ENCODE peak calls at places on chromosomes 2 and 18, in nine cellular contexts. H, W, K, Q, B, S, E, X and I are unnamed samples.
A peak's percentile ranks its signal among the peaks of the same experiment; 100 is the strongest.

GRCh38 chr2:180656455-180656847 is 324.0 kb upstream of the UBE2E3 start:
- DNase-seq in W (peak; percentile 86), B (peak; percentile 86), H (peak; percentile 91), K (no peak), Q (no peak), E (no peak), S (no peak), X (no peak), I (peak; percentile 73)

GRCh38 chr2:136637402-136637801 is 127.9 kb upstream of the THSD7B start:
- DNase-seq in W (no peak), X (no peak), E (no peak), H (no peak), Q (no peak), K (no peak), S (no peak), B (no peak), I (no peak)

GRCh38 chr2:9753665-9754531 is 89.4 kb upstream of the TAF1B start:
- DNase-seq in Q (no peak), X (no peak), E (no peak), B (no peak), W (no peak), S (no peak), K (no peak), H (peak; percentile 61), I (peak; percentile 31)

GRCh38 chr18:79251021-79251420 is 144.7 kb upstream of the NFATC1 start:
- DNase-seq in K (no peak), E (no peak), Q (no peak), B (no peak), W (no peak), X (no peak), S (no peak), H (no peak), I (no peak)

GRCh38 chr2:160574472-160575140 is 81.0 kb upstream of the RBMS1 start:
- DNase-seq in H (peak; percentile 78), B (peak; percentile 87), W (peak; percentile 88), S (no peak), E (no peak), K (no peak), Q (peak; percentile 56), X (no peak), I (peak; percentile 80)

GRCh38 chr2:58434692-58435091 is 193.6 kb upstream of the FANCL start:
- DNase-seq in E (no peak), X (no peak), K (no peak), W (no peak), H (no peak), Q (no peak), S (no peak), B (no peak), I (no peak)

GRCh38 chr2:113274427-113274826 is 4.3 kb downstream of the PAX8 start:
- DNase-seq in Q (no peak), H (no peak), B (no peak), X (no peak), E (no peak), K (no peak), S (no peak), W (no peak), I (no peak)

GRCh38 chr2:191295088-191295487 is 49.9 kb downstream of the MYO1B start:
- DNase-seq in K (no peak), E (no peak), W (no peak), S (no peak), X (no peak), B (no peak), H (no peak), Q (no peak), I (no peak)

GRCh38 chr2:172299741-172300140 is 127.6 kb upstream of the ITGA6 start:
- DNase-seq in Q (peak; percentile 77), E (no peak), X (no peak), H (peak; percentile 83), K (no peak), B (peak; percentile 91), W (peak; percentile 73), S (no peak), I (peak; percentile 72)

GRCh38 chr2:172640389-172640788 is 84.5 kb downstream of the PDK1 start:
- DNase-seq in S (no peak), X (no peak), B (peak; percentile 65), K (no peak), W (no peak), H (peak; percentile 45), E (no peak), Q (peak; percentile 69), I (peak; percentile 11)

DNA sequence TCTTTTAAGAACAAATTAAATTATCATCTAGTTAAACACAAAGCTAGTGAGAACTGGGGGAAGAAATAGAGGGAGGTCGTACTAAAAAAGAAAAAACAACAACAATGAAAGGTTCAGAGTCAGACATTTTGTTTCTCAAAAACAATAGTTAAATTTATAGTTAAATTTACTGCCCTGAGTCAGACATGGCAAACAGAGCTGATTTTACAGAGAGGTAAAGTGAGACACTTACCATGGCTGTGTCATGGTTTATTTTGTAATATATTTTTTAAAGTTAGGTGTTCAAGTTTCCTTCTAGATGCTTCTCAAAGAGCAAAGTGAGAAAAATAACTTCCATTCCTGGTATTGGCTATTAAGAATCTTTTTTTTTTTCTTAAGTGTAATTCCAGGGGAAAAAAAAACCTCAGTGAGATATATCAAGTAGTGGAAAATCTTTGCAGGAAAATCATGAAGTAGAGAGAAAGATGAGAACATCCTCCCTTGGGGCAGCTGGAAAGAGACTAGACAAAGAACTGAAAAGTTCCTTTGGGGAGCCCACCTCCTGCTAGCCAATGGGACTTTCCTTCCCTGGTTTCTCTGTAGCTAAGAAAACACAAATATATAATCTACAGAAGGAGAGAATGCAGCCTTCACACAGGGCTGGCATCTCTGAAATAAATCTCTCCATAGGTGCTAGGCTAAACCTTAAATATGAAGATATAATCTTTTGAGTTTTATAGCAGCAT is 12.3 kb downstream of the KLF7 start:
- DNase-seq in E (no peak), X (no peak), W (no peak), H (peak; percentile 55), K (no peak), S (no peak), Q (no peak), B (no peak), I (no peak)
- H3K4me2 ChIP-seq in E (no peak overlapping the region), X (peak overlapping the region; percentile 72), W (peak overlapping the region; percentile 45), H (peak overlapping the region; percentile 71), K (no peak overlapping the region), S (peak overlapping the region; percentile 39), Q (peak overlapping the region; percentile 2), B (no peak overlapping the region), I (no peak overlapping the region)

GRCh38 chr2:46328316-46328715 is 31.1 kb downstream of the EPAS1 start:
- DNase-seq in K (no peak), Q (no peak), B (no peak), H (no peak), X (no peak), E (no peak), W (no peak), S (no peak), I (no peak)
- H3K4me1 ChIP-seq in K (no peaks in the 10 kb centered on the region), Q (peaks cover 47% of the 10 kb centered on the region), B (peaks cover 54% of the 10 kb centered on the region), H (peaks cover 29% of the 10 kb centered on the region), X (peaks cover 55% of the 10 kb centered on the region), E (no peaks in the 10 kb centered on the region), W (peaks cover 37% of the 10 kb centered on the region), S (peaks cover 7% of the 10 kb centered on the region), I (peaks cover 66% of the 10 kb centered on the region)

DNA sequence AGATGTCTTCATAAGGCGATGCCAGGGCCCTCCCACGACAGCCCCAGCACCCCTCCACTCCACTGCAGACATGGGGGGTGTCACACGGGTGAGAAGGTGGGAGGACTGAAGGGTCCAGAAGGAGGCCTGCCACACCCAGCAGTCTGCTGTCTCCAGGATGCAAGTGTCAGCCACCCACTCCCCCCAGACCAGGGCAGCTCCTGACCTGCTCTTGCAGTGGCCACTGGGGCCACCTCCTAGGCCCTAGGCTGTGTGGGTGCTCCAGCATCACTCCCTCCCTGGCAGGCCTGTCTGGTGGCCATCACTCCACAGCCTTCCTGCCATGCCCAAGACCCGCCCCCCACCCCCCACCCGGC is 171.0 kb downstream of the CELF4 start:
- DNase-seq in Q (no peak), S (no peak), W (no peak), E (no peak), X (no peak), B (no peak), H (no peak), K (no peak), I (no peak)
- H3K4me2 ChIP-seq in Q (peak overlapping the region; percentile 15), S (peak overlapping the region; percentile 84), W (peak overlapping the region; percentile 84), E (no peak overlapping the region), X (peak overlapping the region; percentile 88), B (peak overlapping the region; percentile 64), H (no peak overlapping the region), K (peak overlapping the region; percentile 84), I (peak overlapping the region; percentile 65)

GRCh38 chr18:44786697-44787096 is 106.0 kb downstream of the SETBP1 start:
- DNase-seq in W (no peak), X (no peak), Q (no peak), E (no peak), H (no peak), B (no peak), K (no peak), S (no peak), I (no peak)
- H3K4me1 ChIP-seq in W (peaks cover 7% of the 10 kb centered on the region), X (peaks cover 19% of the 10 kb centered on the region), Q (peaks cover 2% of the 10 kb centered on the region), E (peaks cover 9% of the 10 kb centered on the region), H (no peaks in the 10 kb centered on the region), B (no peaks in the 10 kb centered on the region), K (peaks cover 4% of the 10 kb centered on the region), S (peaks cover 4% of the 10 kb centered on the region), I (no peaks in the 10 kb centered on the region)

GRCh38 chr2:232211743-232212686 is 166.5 kb upstream of the ALPP start:
- DNase-seq in S (no peak), W (no peak), H (no peak), Q (no peak), E (peak; percentile 79), X (no peak), K (no peak), B (no peak), I (no peak)
- H3K4me2 ChIP-seq in S (no peak overlapping the region), W (no peak overlapping the region), H (no peak overlapping the region), Q (no peak overlapping the region), E (peak overlapping the region; percentile 76), X (no peak overlapping the region), K (no peak overlapping the region), B (no peak overlapping the region), I (no peak overlapping the region)

GRCh38 chr2:74439373-74440004 is 2.2 kb downstream of the RTKN start:
- DNase-seq in E (no peak), W (no peak), S (no peak), B (no peak), K (no peak), X (no peak), H (no peak), Q (no peak), I (no peak)

GRCh38 chr2:74436804-74437695 is 4.7 kb downstream of the RTKN start:
- DNase-seq in Q (no peak), E (peak; percentile 37), X (no peak), B (no peak), K (no peak), S (peak; percentile 66), W (no peak), H (no peak), I (peak; percentile 71)

GRCh38 chr2:74436111-74436803 is 5.5 kb downstream of the RTKN start:
- DNase-seq in K (no peak), S (peak; percentile 60), X (no peak), H (no peak), E (no peak), B (no peak), W (no peak), Q (no peak), I (peak; percentile 76)

GRCh38 chr2:74440005-74440377 is 1.7 kb downstream of the RTKN start:
- DNase-seq in E (no peak), H (no peak), Q (peak; percentile 61), W (no peak), K (no peak), S (peak; percentile 40), X (peak; percentile 84), B (peak; percentile 46), I (peak; percentile 97)

DNA sequence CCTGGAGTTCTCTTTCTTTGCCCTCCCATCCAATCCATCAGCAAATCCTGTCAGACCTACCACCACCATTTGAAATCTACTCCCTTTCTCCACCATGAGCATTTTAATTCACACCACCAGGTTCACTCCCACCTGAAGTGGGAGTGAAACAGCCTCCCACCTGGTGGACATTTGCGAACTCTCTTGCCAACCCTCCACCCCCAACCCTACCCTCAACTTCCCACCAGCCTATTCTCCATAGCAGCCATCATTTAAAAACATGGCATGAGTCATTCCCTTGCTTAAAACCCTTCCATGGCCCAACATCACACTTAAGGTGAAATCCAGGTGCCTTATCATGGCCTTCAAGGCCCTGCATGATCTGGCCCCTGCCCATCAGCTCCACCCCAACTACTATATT is 3.5 kb downstream of the RTKN start:
- DNase-seq in X (no peak), S (no peak), K (no peak), Q (no peak), H (no peak), B (no peak), E (no peak), W (no peak), I (peak; percentile 61)
- H3K4me1 ChIP-seq in X (peaks cover 16% of the 10 kb centered on the region), S (peaks cover 35% of the 10 kb centered on the region), K (peaks cover 17% of the 10 kb centered on the region), Q (peaks cover 12% of the 10 kb centered on the region), H (peaks cover 26% of the 10 kb centered on the region), B (peaks cover 23% of the 10 kb centered on the region), E (peaks cover 25% of the 10 kb centered on the region), W (peaks cover 39% of the 10 kb centered on the region), I (peaks cover 13% of the 10 kb centered on the region)